ENCODE peak calls at places on chromosomes 5 and 9, in ten cellular contexts. Z, W, I, S, N, M, F, X, D and L are unnamed samples. For H3K4me1, the result is how much of the 10 kb centered on the place peaks cover.

GRCh38 chr5:146345578-146346366 is 7.1 kb downstream of the POU4F3 start:
- DNase-seq in N (no peak), I (no peak), D (no peak), X (peak), M (no peak), W (no peak), Z (no peak), F (no peak), S (no peak), L (no peak)

GRCh38 chr9:136671646-136672430 is 9.1 kb downstream of the EGFL7 start:
- DNase-seq in F (no peak), W (no peak), S (peak), I (peak), Z (peak), M (no peak), X (peak), D (peak), N (no peak), L (peak)

GRCh38 chr5:33806736-33807442 is 84.9 kb downstream of the ADAMTS12 start:
- DNase-seq in F (no peak), W (no peak), M (peak), I (no peak), X (no peak), D (no peak), N (no peak), Z (no peak), S (peak), L (peak)

GRCh38 chr5:160496334-160496733 is 74.7 kb downstream of the PTTG1 start:
- DNase-seq in W (no peak), M (no peak), X (no peak), S (no peak), N (no peak), Z (no peak), I (no peak), F (no peak), D (no peak), L (no peak)

GRCh38 chr5:149129181-149129580 is 12.1 kb upstream of the ABLIM3 start:
- DNase-seq in X (no peak), D (no peak), I (no peak), M (no peak), S (peak), F (no peak), Z (no peak), W (no peak), N (no peak), L (peak)

GRCh38 chr5:178389796-178390195 is 157.2 kb upstream of the PHYKPL start:
- DNase-seq in S (no peak), Z (no peak), I (no peak), X (peak), M (no peak), N (no peak), F (no peak), D (no peak), W (no peak), L (no peak)

GRCh38 chr9:20508242-20508641 is 114.1 kb downstream of the MLLT3 start:
- DNase-seq in S (no peak), I (no peak), X (no peak), F (no peak), W (no peak), M (no peak), Z (no peak), D (no peak), N (peak), L (no peak)

GRCh38 chr5:84255318-84255717 is 129.4 kb downstream of the EDIL3 start:
- DNase-seq in N (no peak), I (peak), S (peak), Z (no peak), W (no peak), M (peak), F (no peak), X (peak), D (no peak), L (peak)

GRCh38 chr5:64534033-64534432 is 28.2 kb downstream of the RGS7BP start:
- DNase-seq in W (no peak), M (no peak), Z (no peak), N (no peak), F (no peak), I (no peak), S (no peak), D (no peak), X (no peak), L (no peak)

GRCh38 chr5:174273325-174273724 is 227.8 kb downstream of the NSG2 start:
- DNase-seq in I (peak), W (no peak), D (no peak), N (no peak), F (no peak), M (no peak), Z (no peak), S (no peak), X (no peak), L (no peak)

GRCh38 chr9:99822096-99822595 is 461 bp downstream of the NR4A3 start:
- DNase-seq in W (no peak), F (no peak), I (no peak), S (no peak), N (no peak), D (no peak), Z (no peak), M (no peak), X (no peak), L (no peak)

GRCh38 chr9:84239341-84239740 is 101.2 kb downstream of the SLC28A3 start:
- DNase-seq in N (no peak), F (no peak), D (no peak), Z (no peak), W (no peak), I (no peak), S (no peak), X (no peak), M (no peak), L (no peak)

GRCh38 chr9:116589392-116590354 is 97.4 kb upstream of the TRIM32 start:
- DNase-seq in F (no peak), M (peak), W (no peak), Z (no peak), N (no peak), I (peak), S (peak), X (peak), D (no peak), L (no peak)

GRCh38 chr5:112776301-112776856 is 38.7 kb downstream of the APC start:
- DNase-seq in N (no peak), Z (no peak), M (peak), X (no peak), W (no peak), S (peak), F (no peak), D (no peak), I (no peak), L (peak)

GRCh38 chr9:33506626-33507370 is 17.3 kb upstream of the ANKRD18B start:
- DNase-seq in N (no peak), D (no peak), W (no peak), M (peak), X (no peak), Z (no peak), I (no peak), F (no peak), S (peak), L (peak)

GRCh38 chr5:57412010-57412409 is 70.6 kb downstream of the ACTBL2 start:
- DNase-seq in D (no peak), S (peak), W (no peak), F (no peak), M (peak), X (no peak), Z (no peak), N (no peak), I (no peak), L (peak)

GRCh38 chr5:140101179-140101578 is 12.7 kb upstream of the PURA start:
- DNase-seq in Z (no peak), D (no peak), W (no peak), X (no peak), S (no peak), N (no peak), M (no peak), I (no peak), F (no peak), L (no peak)

GRCh38 chr5:132064738-132065331 is 4.4 kb downstream of the IL3 start:
- DNase-seq in N (peak), M (peak), W (peak), Z (peak), I (peak), S (peak), D (peak), X (peak), F (peak), L (peak)

GRCh38 chr9:100933656-100934055 is 94.9 kb upstream of the PLPPR1 start:
- DNase-seq in D (no peak), N (no peak), S (no peak), M (no peak), W (no peak), I (no peak), F (no peak), Z (no peak), X (no peak), L (peak)

GRCh38 chr5:142235870-142236672 is 88.8 kb downstream of the SPRY4 start:
- DNase-seq in S (no peak), M (no peak), Z (no peak), I (no peak), F (no peak), W (no peak), D (no peak), X (peak), N (no peak), L (no peak)

GRCh38 chr5:139475865-139476651 is 5.3 kb downstream of the SMIM33 start:
- DNase-seq in Z (no peak), F (no peak), N (no peak), W (no peak), S (no peak), D (no peak), M (no peak), X (no peak), I (no peak), L (no peak)

GRCh38 chr9:97632992-97633858 is at the start of the genes NCBP1 and TSTD2:
- DNase-seq in W (peak), X (peak), Z (peak), F (peak), I (peak), N (peak), S (peak), M (peak), D (peak), L (peak)

GRCh38 chr9:120740135-120740534 is 25.9 kb upstream of the MEGF9 start:
- DNase-seq in I (no peak), M (no peak), Z (no peak), W (no peak), D (no peak), S (no peak), X (no peak), N (no peak), F (no peak), L (no peak)

GRCh38 chr5:86917117-86917579 is 299.4 kb downstream of the COX7C start:
- DNase-seq in Z (no peak), D (no peak), S (peak), N (no peak), F (no peak), W (no peak), I (peak), X (peak), M (peak), L (peak)

GRCh38 chr9:33162721-33163311 is 4.3 kb downstream of the B4GALT1 start:
- DNase-seq in M (peak), Z (no peak), F (peak), N (no peak), W (peak), D (no peak), X (no peak), S (peak), I (peak), L (peak)

GRCh38 chr5:75306746-75307145 is 30.3 kb upstream of the HMGCR start:
- DNase-seq in M (no peak), N (no peak), S (no peak), I (no peak), X (no peak), F (no peak), Z (no peak), D (no peak), W (no peak), L (peak)

GRCh38 chr5:43033845-43034590 is 6.1 kb downstream of the ANXA2R start:
- DNase-seq in M (peak), D (no peak), N (no peak), X (peak), F (no peak), S (no peak), Z (no peak), I (no peak), W (no peak), L (peak)

GRCh38 chr5:74394543-74394923 is 246.0 kb downstream of the ENC1 start:
- DNase-seq in Z (no peak), X (no peak), D (no peak), N (no peak), S (no peak), F (no peak), M (no peak), I (no peak), W (no peak), L (no peak)

GRCh38 chr5:52943808-52944207 is 45.3 kb upstream of the ITGA2 start:
- DNase-seq in F (no peak), M (no peak), S (no peak), N (no peak), X (no peak), D (no peak), I (no peak), W (peak), Z (no peak), L (no peak)

GRCh38 chr5:90632799-90633198 is 74.2 kb downstream of the ADGRV1 start:
- DNase-seq in I (no peak), X (peak), N (no peak), D (no peak), S (no peak), Z (no peak), F (no peak), W (no peak), M (no peak), L (no peak)

GRCh38 chr9:12916037-12916436 is 141.2 kb downstream of the LURAP1L start:
- DNase-seq in M (peak), I (no peak), N (no peak), X (peak), W (no peak), D (no peak), S (no peak), Z (no peak), F (no peak), L (peak)

GRCh38 chr9:115849679-115850412 is 303.7 kb upstream of the PAPPA start:
- DNase-seq in S (no peak), Z (no peak), X (no peak), M (peak), W (no peak), D (no peak), N (no peak), I (peak), F (no peak), L (peak)

GRCh38 chr9:137312852-137313325 is 10.8 kb upstream of the NRARP start:
- DNase-seq in S (no peak), F (no peak), N (no peak), M (no peak), W (no peak), D (no peak), I (no peak), Z (peak), X (peak), L (no peak)

GRCh38 chr9:13485068-13485596 is 205.6 kb upstream of the MPDZ start:
- DNase-seq in Z (no peak), M (peak), F (peak), X (no peak), N (no peak), D (no peak), W (peak), S (peak), I (peak), L (peak)

GRCh38 chr5:66004216-66004615 is 77.8 kb downstream of the ERBIN start:
- DNase-seq in N (no peak), D (no peak), M (no peak), I (no peak), S (no peak), X (no peak), W (no peak), F (no peak), Z (no peak), L (no peak)

GRCh38 chr9:137162505-137163100 is 7.2 kb downstream of the LRRC26 start:
- DNase-seq in Z (no peak), X (peak), N (no peak), S (no peak), F (no peak), W (no peak), I (peak), D (no peak), M (no peak), L (no peak)

GRCh38 chr5:102792705-102793104 is 37.6 kb downstream of the PAM start:
- DNase-seq in X (no peak), N (no peak), W (no peak), M (peak), D (no peak), S (peak), Z (no peak), F (no peak), I (no peak), L (no peak)

GRCh38 chr5:136249678-136250266 is 56.8 kb upstream of the SMIM32 start:
- DNase-seq in D (no peak), I (peak), S (peak), N (no peak), Z (no peak), M (peak), W (peak), X (peak), F (peak), L (peak)

GRCh38 chr5:168600409-168600808 is 21.2 kb upstream of the PANK3 start:
- DNase-seq in S (no peak), N (no peak), I (peak), Z (no peak), F (no peak), M (no peak), X (peak), D (no peak), W (no peak), L (peak)

GRCh38 chr5:122559676-122560075 is 215.2 kb upstream of the SNX2 start:
- DNase-seq in S (no peak), D (no peak), N (no peak), Z (no peak), I (no peak), X (no peak), M (no peak), W (no peak), F (no peak), L (no peak)
- H3K4me1 ChIP-seq in S (under half), D (under half), N (under half), Z (under half), I (under half), X (under half), M (under half), W (under half), F (under half), L (under half)

DNA sequence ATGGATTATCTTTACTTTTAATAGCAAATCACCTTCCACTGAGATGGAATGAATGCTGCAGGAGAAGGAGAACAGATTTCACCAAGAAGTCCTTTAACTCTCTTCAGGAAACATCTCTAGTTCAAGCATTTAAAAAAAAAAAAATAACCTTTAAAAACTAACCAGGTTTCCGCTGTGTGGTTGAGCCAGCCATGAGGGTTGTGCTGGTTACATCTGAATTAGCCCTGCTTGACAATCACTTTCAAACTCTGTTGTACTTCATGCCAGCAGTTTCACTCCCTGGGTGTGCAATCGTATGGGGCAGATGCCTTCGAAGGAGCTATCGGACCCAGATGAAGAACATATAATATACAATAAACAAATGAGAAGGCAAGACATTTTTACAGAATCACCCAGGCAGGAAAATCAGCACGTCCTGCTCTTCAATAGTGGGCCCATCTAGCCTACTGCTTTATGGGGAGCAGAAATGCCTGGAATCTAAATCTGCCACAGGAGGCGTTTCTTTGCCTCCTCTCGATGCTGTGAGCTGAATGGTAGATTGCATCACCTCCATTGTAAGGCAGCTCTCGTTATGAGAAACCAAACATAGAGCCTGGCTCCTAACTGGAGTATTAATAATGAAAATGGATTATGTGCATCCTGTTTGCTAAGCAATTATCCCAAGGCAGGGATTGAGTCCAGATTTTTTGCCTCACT is 143.5 kb upstream of the SMARCA2 start:
- DNase-seq in S (no peak), D (no peak), F (no peak), Z (no peak), M (no peak), X (peak), N (no peak), W (no peak), I (no peak), L (peak)
- H3K4me1 ChIP-seq in S (under half), D (under half), F (under half), Z (under half), M (under half), X (under half), N (under half), W (under half), I (under half), L (under half)

GRCh38 chr9:133563286-133564213 is 29.0 kb downstream of the ADAMTSL2 start:
- DNase-seq in M (peak), N (no peak), S (peak), Z (no peak), F (peak), W (peak), D (no peak), I (peak), X (no peak), L (peak)
- H3K4me1 ChIP-seq in M (under half), N (under half), S (under half), Z (under half), F (under half), W (under half), D (under half), I (under half), X (under half), L (under half)

GRCh38 chr9:71119746-71120145 is 1.7 kb downstream of the TRPM3 start:
- DNase-seq in Z (no peak), I (no peak), W (no peak), D (no peak), S (no peak), F (no peak), X (peak), M (no peak), N (no peak), L (no peak)
- H3K4me1 ChIP-seq in Z (under half), I (under half), W (under half), D (under half), S (under half), F (under half), X (half or more), M (under half), N (under half), L (under half)

GRCh38 chr9:127905788-127906191 is 6.4 kb upstream of the ST6GALNAC6 start:
- DNase-seq in N (peak), M (no peak), F (no peak), Z (peak), W (no peak), D (peak), I (no peak), X (no peak), S (no peak), L (no peak)
- H3K4me1 ChIP-seq in N (under half), M (under half), F (under half), Z (under half), W (under half), D (under half), I (half or more), X (under half), S (under half), L (half or more)

DNA sequence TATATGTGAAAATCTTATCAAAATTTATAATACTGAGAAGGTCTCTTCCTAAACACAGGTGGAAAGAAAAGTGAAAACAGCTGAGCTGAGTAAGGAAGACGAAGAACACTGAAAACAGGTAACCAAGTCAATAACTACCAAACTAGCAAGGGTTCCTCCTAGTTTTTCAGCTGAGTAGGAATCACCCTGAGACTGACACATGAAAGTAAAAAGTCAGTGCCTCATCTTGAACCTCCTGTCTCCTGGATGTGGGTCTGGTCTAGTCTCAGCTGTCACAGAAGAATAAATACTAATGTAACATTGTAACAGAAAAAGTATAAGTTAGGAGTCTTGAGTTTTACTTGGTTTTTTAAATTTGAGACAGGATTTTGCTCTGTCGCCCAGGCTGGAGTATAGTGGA is 121.0 kb downstream of the MEF2C start:
- DNase-seq in F (no peak), Z (no peak), W (no peak), I (no peak), S (no peak), N (no peak), D (no peak), X (no peak), M (no peak), L (no peak)
- H3K4me1 ChIP-seq in F (under half), Z (under half), W (under half), I (under half), S (under half), N (under half), D (under half), X (under half), M (under half), L (under half)

DNA sequence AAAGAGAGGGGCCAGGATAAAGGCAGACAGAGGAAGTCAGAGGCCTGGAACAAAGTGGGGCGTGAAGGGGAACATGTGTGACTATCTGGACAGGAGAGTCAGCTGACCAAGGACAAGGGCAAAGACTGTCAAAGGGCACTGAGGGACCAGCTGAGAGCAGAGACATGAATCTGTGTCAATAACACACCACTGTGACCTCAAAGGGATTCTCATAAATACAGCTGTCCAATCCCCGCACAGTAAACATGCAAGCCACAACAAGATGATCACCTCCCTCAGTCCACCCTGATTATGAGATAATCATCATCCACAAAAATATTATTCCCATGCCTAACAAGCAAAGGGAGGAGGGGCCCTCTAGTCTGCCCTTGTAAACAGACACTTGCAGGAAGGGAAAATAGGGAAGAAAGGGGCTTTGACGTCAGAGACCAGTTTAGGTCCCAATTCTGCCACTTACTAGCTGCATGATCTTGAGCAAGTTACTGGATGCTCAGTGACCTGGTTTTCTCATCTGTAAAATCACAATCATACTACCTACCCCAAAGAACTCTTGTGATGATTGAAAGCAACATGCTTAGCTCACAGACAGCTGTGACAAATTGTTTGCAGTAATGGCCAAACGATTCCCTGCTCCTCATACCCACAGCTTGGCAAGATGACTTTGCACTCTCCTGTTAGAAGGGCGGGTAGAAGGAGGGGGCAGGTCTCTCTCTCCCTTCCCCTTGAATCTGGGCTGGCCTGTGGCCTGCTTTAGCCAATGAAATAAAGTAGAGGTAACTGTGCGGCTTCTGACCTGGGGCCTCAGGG is 41.8 kb downstream of the RAPGEF1 start:
- DNase-seq in M (no peak), D (no peak), N (no peak), W (no peak), Z (no peak), F (no peak), S (no peak), X (no peak), I (no peak), L (no peak)
- H3K4me1 ChIP-seq in M (under half), D (under half), N (under half), W (half or more), Z (half or more), F (under half), S (under half), X (under half), I (under half), L (under half)